ENCODE peak calls at places on chromosomes 6 and 20, in six cellular contexts. I is AG08395, E is left lung, K is fibroblast of mammary gland, X is Right ventricle myocardium inferior, O is astrocyte of the spinal cord. Z is an unnamed sample.
A peak's percentile ranks its signal among the peaks of the same experiment; 100 is the strongest.

GRCh38 chr20:4555188-4555893 is 166.4 kb upstream of the PRND start:
- DNase-seq in O (peak; percentile 73), K (peak; percentile 84), X (no peak), I (peak; percentile 69), E (no peak), Z (no peak)

GRCh38 chr6:63802606-63803206 is 167.1 kb downstream of the PHF3 start:
- DNase-seq in X (no peak), I (peak; percentile 10), K (peak; percentile 63), O (peak; percentile 49), E (no peak), Z (peak; percentile 41)

GRCh38 chr20:19828233-19828632 is 70.2 kb downstream of the RIN2 start:
- DNase-seq in E (no peak), K (peak; percentile 35), O (peak; percentile 59), I (peak; percentile 9), X (no peak), Z (peak; percentile 45)

GRCh38 chr6:16200231-16200941 is 38.0 kb upstream of the GMPR start:
- DNase-seq in I (peak; percentile 15), O (peak; percentile 10), K (no peak), X (no peak), E (no peak), Z (peak; percentile 29)

GRCh38 chr6:341914-342831 is 49.4 kb upstream of the IRF4 start:
- DNase-seq in I (no peak), O (no peak), X (peak; percentile 53), E (no peak), K (no peak), Z (no peak)

GRCh38 chr20:32191873-32192272 is 15.7 kb downstream of the PLAGL2 start:
- DNase-seq in I (no peak), K (no peak), X (no peak), O (no peak), E (no peak), Z (no peak)

GRCh38 chr6:47145212-47145611 is 103.1 kb upstream of the ADGRF1 start:
- DNase-seq in O (no peak), K (peak; percentile 45), X (no peak), E (no peak), I (no peak), Z (no peak)

GRCh38 chr6:85537055-85537494 is 56.6 kb downstream of the SNX14 start:
- DNase-seq in X (no peak), O (peak; percentile 39), I (peak; percentile 9), E (no peak), K (peak; percentile 19), Z (no peak)

GRCh38 chr6:33898771-33899170 is 95.0 kb upstream of the MLN start:
- DNase-seq in K (no peak), X (no peak), O (no peak), I (no peak), E (no peak), Z (no peak)

GRCh38 chr6:168194732-168195565 is 115.9 kb upstream of the FRMD1 start:
- DNase-seq in E (no peak), K (no peak), I (no peak), O (no peak), X (peak; percentile 42), Z (no peak)

GRCh38 chr6:53673138-53673801 is 7.7 kb upstream of the KLHL31 start:
- DNase-seq in X (no peak), I (peak; percentile 30), K (peak; percentile 79), E (no peak), O (peak; percentile 78), Z (no peak)

GRCh38 chr6:836276-836853 is 143.4 kb upstream of the EXOC2 start:
- DNase-seq in I (no peak), E (no peak), K (no peak), X (no peak), O (no peak), Z (no peak)

GRCh38 chr6:109834595-109835437 is 143.3 kb upstream of the GPR6 start:
- DNase-seq in E (no peak), I (no peak), K (no peak), O (no peak), X (no peak), Z (no peak)